ENCODE peak calls at places on chromosomes 11 and 22, in six cellular contexts. One of them, this sample, is unnamed.

GRCh38 chr11:101915811-101916291 is 471 bp downstream of the ANGPTL5 start:
- DNase-seq in fibroblast of the aortic adventitia: peak; percentile 49
- DNase-seq in fibroblast of lung: peak; percentile 49
- DNase-seq in foreskin fibroblast: peak; percentile 70
- DNase-seq in retinal pigment epithelial cell: no peak
- DNase-seq in spleen: no peak
- DNase-seq in this sample: no peak

GRCh38 chr22:49810363-49811013 is 17.2 kb downstream of the BRD1 start:
- DNase-seq in fibroblast of the aortic adventitia: peak; percentile 49
- DNase-seq in fibroblast of lung: no peak
- DNase-seq in foreskin fibroblast: no peak
- DNase-seq in retinal pigment epithelial cell: no peak
- DNase-seq in spleen: no peak
- DNase-seq in this sample: no peak

GRCh38 chr11:119709638-119710346 is 19.2 kb downstream of the NECTIN1 start:
- DNase-seq in fibroblast of the aortic adventitia: peak; percentile 36
- DNase-seq in fibroblast of lung: peak; percentile 85
- DNase-seq in foreskin fibroblast: peak; percentile 77
- DNase-seq in retinal pigment epithelial cell: no peak
- DNase-seq in spleen: peak; percentile 65
- DNase-seq in this sample: no peak

GRCh38 chr11:13386567-13386966 is 76.5 kb downstream of the BTBD10 start:
- DNase-seq in fibroblast of the aortic adventitia: no peak
- DNase-seq in fibroblast of lung: no peak
- DNase-seq in foreskin fibroblast: no peak
- DNase-seq in retinal pigment epithelial cell: no peak
- DNase-seq in spleen: no peak
- DNase-seq in this sample: no peak

GRCh38 chr22:49014227-49015201 is 813.2 kb downstream of the BRD1 start:
- DNase-seq in fibroblast of the aortic adventitia: no peak
- DNase-seq in fibroblast of lung: no peak
- DNase-seq in foreskin fibroblast: no peak
- DNase-seq in retinal pigment epithelial cell: no peak
- DNase-seq in spleen: no peak
- DNase-seq in this sample: no peak

GRCh38 chr11:78350646-78351165 is 66.9 kb downstream of the GAB2 start:
- DNase-seq in fibroblast of the aortic adventitia: peak; percentile 75
- DNase-seq in fibroblast of lung: peak; percentile 64
- DNase-seq in foreskin fibroblast: peak; percentile 58
- DNase-seq in retinal pigment epithelial cell: no peak
- DNase-seq in spleen: no peak
- DNase-seq in this sample: no peak

GRCh38 chr11:111561306-111561705 is 20.8 kb downstream of the LAYN start:
- DNase-seq in fibroblast of the aortic adventitia: no peak
- DNase-seq in fibroblast of lung: no peak
- DNase-seq in foreskin fibroblast: no peak
- DNase-seq in retinal pigment epithelial cell: no peak
- DNase-seq in spleen: no peak
- DNase-seq in this sample: no peak

GRCh38 chr11:94790771-94791180 is 22.6 kb downstream of the AMOTL1 start:
- DNase-seq in fibroblast of the aortic adventitia: peak; percentile 45
- DNase-seq in fibroblast of lung: peak; percentile 40
- DNase-seq in foreskin fibroblast: peak; percentile 47
- DNase-seq in retinal pigment epithelial cell: no peak
- DNase-seq in spleen: no peak
- DNase-seq in this sample: no peak

GRCh38 chr22:50201191-50202129 is 649 bp downstream of the SELENOO start:
- DNase-seq in fibroblast of the aortic adventitia: no peak
- DNase-seq in fibroblast of lung: no peak
- DNase-seq in foreskin fibroblast: peak; percentile 52
- DNase-seq in retinal pigment epithelial cell: no peak
- DNase-seq in spleen: peak; percentile 87
- DNase-seq in this sample: no peak

GRCh38 chr11:78564037-78564888 is 10.4 kb downstream of the NARS2 start:
- DNase-seq in fibroblast of the aortic adventitia: peak; percentile 87
- DNase-seq in fibroblast of lung: peak; percentile 82
- DNase-seq in foreskin fibroblast: peak; percentile 81
- DNase-seq in retinal pigment epithelial cell: no peak
- DNase-seq in spleen: no peak
- DNase-seq in this sample: no peak

GRCh38 chr11:34468209-34468841 is 29.6 kb downstream of the CAT start:
- DNase-seq in fibroblast of the aortic adventitia: peak; percentile 15
- DNase-seq in fibroblast of lung: peak; percentile 35
- DNase-seq in foreskin fibroblast: peak; percentile 53
- DNase-seq in retinal pigment epithelial cell: no peak
- DNase-seq in spleen: no peak
- DNase-seq in this sample: no peak

GRCh38 chr11:134244593-134244992 is 8.6 kb downstream of the THYN1 start:
- DNase-seq in fibroblast of the aortic adventitia: no peak
- DNase-seq in fibroblast of lung: peak; percentile 26
- DNase-seq in foreskin fibroblast: peak; percentile 66
- DNase-seq in retinal pigment epithelial cell: no peak
- DNase-seq in spleen: no peak
- DNase-seq in this sample: no peak

GRCh38 chr11:28834877-28835276 is 726.7 kb downstream of the METTL15 start:
- DNase-seq in fibroblast of the aortic adventitia: peak; percentile 86
- DNase-seq in fibroblast of lung: peak; percentile 72
- DNase-seq in foreskin fibroblast: peak; percentile 79
- DNase-seq in retinal pigment epithelial cell: peak; percentile 77
- DNase-seq in spleen: no peak
- DNase-seq in this sample: peak; percentile 66

GRCh38 chr11:45024357-45024756 is 73.7 kb upstream of the TP53I11 start:
- DNase-seq in fibroblast of the aortic adventitia: no peak
- DNase-seq in fibroblast of lung: no peak
- DNase-seq in foreskin fibroblast: no peak
- DNase-seq in retinal pigment epithelial cell: no peak
- DNase-seq in spleen: no peak
- DNase-seq in this sample: no peak

GRCh38 chr11:230431-230830 is 5.7 kb downstream of the SIRT3 start:
- DNase-seq in fibroblast of the aortic adventitia: no peak
- DNase-seq in fibroblast of lung: no peak
- DNase-seq in foreskin fibroblast: no peak
- DNase-seq in retinal pigment epithelial cell: no peak
- DNase-seq in spleen: no peak
- DNase-seq in this sample: no peak

GRCh38 chr22:26174280-26174679 is 5.0 kb downstream of the SEZ6L start:
- DNase-seq in fibroblast of the aortic adventitia: no peak
- DNase-seq in fibroblast of lung: no peak
- DNase-seq in foreskin fibroblast: no peak
- DNase-seq in retinal pigment epithelial cell: no peak
- DNase-seq in spleen: no peak
- DNase-seq in this sample: no peak

GRCh38 chr11:17412488-17413180 is 24.2 kb upstream of the KCNJ11 start:
- DNase-seq in fibroblast of the aortic adventitia: no peak
- DNase-seq in fibroblast of lung: no peak
- DNase-seq in foreskin fibroblast: no peak
- DNase-seq in retinal pigment epithelial cell: no peak
- DNase-seq in spleen: peak; percentile 44
- DNase-seq in this sample: no peak

GRCh38 chr11:57402188-57403066 is 12.0 kb upstream of the PRG2 start:
- DNase-seq in fibroblast of the aortic adventitia: peak; percentile 14
- DNase-seq in fibroblast of lung: no peak
- DNase-seq in foreskin fibroblast: no peak
- DNase-seq in retinal pigment epithelial cell: no peak
- DNase-seq in spleen: no peak
- DNase-seq in this sample: no peak

GRCh38 chr11:122778148-122778547 is 60.2 kb upstream of the CRTAM start:
- DNase-seq in fibroblast of the aortic adventitia: no peak
- DNase-seq in fibroblast of lung: no peak
- DNase-seq in foreskin fibroblast: no peak
- DNase-seq in retinal pigment epithelial cell: no peak
- DNase-seq in spleen: no peak
- DNase-seq in this sample: no peak

GRCh38 chr11:113274708-113275582 is 39.4 kb upstream of the TTC12 start:
- DNase-seq in fibroblast of the aortic adventitia: no peak
- DNase-seq in fibroblast of lung: no peak
- DNase-seq in foreskin fibroblast: no peak
- DNase-seq in retinal pigment epithelial cell: no peak
- DNase-seq in spleen: no peak
- DNase-seq in this sample: no peak

GRCh38 chr11:1827095-1827797 is 7.5 kb upstream of the SYT8 start:
- DNase-seq in fibroblast of the aortic adventitia: peak; percentile 69
- DNase-seq in fibroblast of lung: peak; percentile 74
- DNase-seq in foreskin fibroblast: peak; percentile 83
- DNase-seq in retinal pigment epithelial cell: peak; percentile 94
- DNase-seq in spleen: no peak
- DNase-seq in this sample: peak; percentile 53

GRCh38 chr11:19615503-19615902 is 97.1 kb upstream of the NAV2 start:
- DNase-seq in fibroblast of the aortic adventitia: no peak
- DNase-seq in fibroblast of lung: no peak
- DNase-seq in foreskin fibroblast: no peak
- DNase-seq in retinal pigment epithelial cell: no peak
- DNase-seq in spleen: no peak
- DNase-seq in this sample: no peak

GRCh38 chr11:19617830-19618523 is 94.7 kb upstream of the NAV2 start:
- DNase-seq in fibroblast of the aortic adventitia: no peak
- DNase-seq in fibroblast of lung: no peak
- DNase-seq in foreskin fibroblast: no peak
- DNase-seq in retinal pigment epithelial cell: no peak
- DNase-seq in spleen: no peak
- DNase-seq in this sample: no peak

GRCh38 chr11:19614370-19614936 is 98.2 kb upstream of the NAV2 start:
- DNase-seq in fibroblast of the aortic adventitia: no peak
- DNase-seq in fibroblast of lung: no peak
- DNase-seq in foreskin fibroblast: no peak
- DNase-seq in retinal pigment epithelial cell: no peak
- DNase-seq in spleen: no peak
- DNase-seq in this sample: no peak
- TF ChIP-seq CTCF in fibroblast of the aortic adventitia: no peak
- TF ChIP-seq CTCF in fibroblast of lung: no peak
- TF ChIP-seq CTCF in foreskin fibroblast: no peak
- TF ChIP-seq CTCF in retinal pigment epithelial cell: no peak
- TF ChIP-seq CTCF in spleen: no peak
- TF ChIP-seq CTCF in this sample: no peak

GRCh38 chr11:69187540-69188065 is 31.9 kb downstream of the SMIM38 start:
- DNase-seq in fibroblast of the aortic adventitia: no peak
- DNase-seq in fibroblast of lung: no peak
- DNase-seq in foreskin fibroblast: no peak
- DNase-seq in retinal pigment epithelial cell: no peak
- DNase-seq in spleen: no peak
- DNase-seq in this sample: no peak
- H3K4me3 ChIP-seq in fibroblast of the aortic adventitia: no peak overlapping the region
- H3K4me3 ChIP-seq in fibroblast of lung: no peak overlapping the region
- H3K4me3 ChIP-seq in foreskin fibroblast: no peak overlapping the region
- H3K4me3 ChIP-seq in retinal pigment epithelial cell: no peak overlapping the region
- H3K4me3 ChIP-seq in spleen: no peak overlapping the region
- H3K4me3 ChIP-seq in this sample: no peak overlapping the region

DNA sequence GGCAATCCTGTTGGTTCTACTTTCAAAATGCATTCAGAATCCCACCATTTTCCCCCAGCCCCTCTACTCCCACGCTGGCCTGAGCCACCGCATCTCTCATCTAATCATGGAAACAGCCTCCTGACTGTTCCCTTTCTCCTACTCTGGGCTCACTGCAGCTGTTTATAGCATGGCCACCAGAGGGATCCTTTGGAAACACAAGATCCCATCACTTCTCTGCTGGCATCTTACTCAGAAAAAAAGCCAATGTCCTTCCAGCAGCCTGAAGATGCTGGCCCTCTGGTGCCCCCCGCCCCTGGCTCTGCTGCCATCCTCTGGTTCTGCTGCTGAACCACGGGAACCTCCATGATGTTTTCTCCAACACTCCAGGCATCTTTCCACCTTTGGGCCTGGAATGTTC is 11.1 kb downstream of the MS4A8 start:
- DNase-seq in fibroblast of the aortic adventitia: no peak
- DNase-seq in fibroblast of lung: no peak
- DNase-seq in foreskin fibroblast: no peak
- DNase-seq in retinal pigment epithelial cell: no peak
- DNase-seq in spleen: no peak
- DNase-seq in this sample: no peak
- TF ChIP-seq CTCF in fibroblast of the aortic adventitia: no peak
- TF ChIP-seq CTCF in fibroblast of lung: no peak
- TF ChIP-seq CTCF in foreskin fibroblast: no peak
- TF ChIP-seq CTCF in retinal pigment epithelial cell: no peak
- TF ChIP-seq CTCF in spleen: no peak
- TF ChIP-seq CTCF in this sample: no peak

GRCh38 chr11:60303661-60304060 is 23.2 kb downstream of the MS4A4A start:
- DNase-seq in fibroblast of the aortic adventitia: no peak
- DNase-seq in fibroblast of lung: no peak
- DNase-seq in foreskin fibroblast: no peak
- DNase-seq in retinal pigment epithelial cell: no peak
- DNase-seq in spleen: no peak
- DNase-seq in this sample: no peak
- H3K4me3 ChIP-seq in fibroblast of the aortic adventitia: no peak overlapping the region
- H3K4me3 ChIP-seq in fibroblast of lung: no peak overlapping the region
- H3K4me3 ChIP-seq in foreskin fibroblast: no peak overlapping the region
- H3K4me3 ChIP-seq in retinal pigment epithelial cell: no peak overlapping the region
- H3K4me3 ChIP-seq in spleen: no peak overlapping the region
- H3K4me3 ChIP-seq in this sample: no peak overlapping the region

GRCh38 chr22:35970601-35971417 is 57.8 kb downstream of the RBFOX2 start:
- DNase-seq in fibroblast of the aortic adventitia: no peak
- DNase-seq in fibroblast of lung: no peak
- DNase-seq in foreskin fibroblast: no peak
- DNase-seq in retinal pigment epithelial cell: no peak
- DNase-seq in spleen: no peak
- DNase-seq in this sample: no peak

GRCh38 chr22:35963237-35963810 is 65.3 kb downstream of the RBFOX2 start:
- DNase-seq in fibroblast of the aortic adventitia: no peak
- DNase-seq in fibroblast of lung: no peak
- DNase-seq in foreskin fibroblast: no peak
- DNase-seq in retinal pigment epithelial cell: no peak
- DNase-seq in spleen: no peak
- DNase-seq in this sample: no peak

GRCh38 chr22:35967046-35967397 is 61.6 kb downstream of the RBFOX2 start:
- DNase-seq in fibroblast of the aortic adventitia: no peak
- DNase-seq in fibroblast of lung: no peak
- DNase-seq in foreskin fibroblast: no peak
- DNase-seq in retinal pigment epithelial cell: no peak
- DNase-seq in spleen: no peak
- DNase-seq in this sample: no peak

GRCh38 chr22:35961480-35961902 is 67.1 kb downstream of the RBFOX2 start:
- DNase-seq in fibroblast of the aortic adventitia: peak; percentile 88
- DNase-seq in fibroblast of lung: peak; percentile 66
- DNase-seq in foreskin fibroblast: peak; percentile 89
- DNase-seq in retinal pigment epithelial cell: peak; percentile 23
- DNase-seq in spleen: no peak
- DNase-seq in this sample: peak; percentile 70

GRCh38 chr22:35966314-35967045 is 62.1 kb downstream of the RBFOX2 start:
- DNase-seq in fibroblast of the aortic adventitia: no peak
- DNase-seq in fibroblast of lung: no peak
- DNase-seq in foreskin fibroblast: peak; percentile 74
- DNase-seq in retinal pigment epithelial cell: no peak
- DNase-seq in spleen: no peak
- DNase-seq in this sample: no peak
- TF ChIP-seq CTCF in fibroblast of the aortic adventitia: peak; percentile 23
- TF ChIP-seq CTCF in fibroblast of lung: no peak
- TF ChIP-seq CTCF in foreskin fibroblast: peak; percentile 16
- TF ChIP-seq CTCF in retinal pigment epithelial cell: no peak
- TF ChIP-seq CTCF in spleen: no peak
- TF ChIP-seq CTCF in this sample: peak; percentile 47